ENCODE peak calls at places on chromosomes 11 and 22, in seven cellular contexts. One of them, this sample, is unnamed.

GRCh38 chr11:78622666-78623065 is 48.0 kb upstream of the NARS2 start:
- DNase-seq in hypothalamus: no peak
- DNase-seq in CD8-positive, alpha-beta memory T cell: no peak
- DNase-seq in GM04504: no peak
- DNase-seq in stimulated activated CD8-positive, alpha-beta memory T cell treated with anti-CD3 and anti-CD28 coated beads, Interleukin-15, amount 100 ng/mL, for 4 hours: no peak
- DNase-seq in A172: no peak
- DNase-seq in CD8-positive, alpha-beta T cell: no peak
- DNase-seq in this sample: no peak

GRCh38 chr11:129589190-129589589 is 213.5 kb downstream of the BARX2 start:
- DNase-seq in hypothalamus: no peak
- DNase-seq in A172: no peak
- DNase-seq in CD8-positive, alpha-beta T cell: no peak
- DNase-seq in stimulated activated CD8-positive, alpha-beta memory T cell treated with anti-CD3 and anti-CD28 coated beads, Interleukin-15, amount 100 ng/mL, for 4 hours: no peak
- DNase-seq in CD8-positive, alpha-beta memory T cell: no peak
- DNase-seq in GM04504: no peak
- DNase-seq in this sample: no peak

GRCh38 chr11:19595840-19596751 is 116.5 kb upstream of the NAV2 start:
- DNase-seq in GM04504: peak
- DNase-seq in CD8-positive, alpha-beta memory T cell: no peak
- DNase-seq in A172: peak
- DNase-seq in hypothalamus: peak
- DNase-seq in stimulated activated CD8-positive, alpha-beta memory T cell treated with anti-CD3 and anti-CD28 coated beads, Interleukin-15, amount 100 ng/mL, for 4 hours: no peak
- DNase-seq in CD8-positive, alpha-beta T cell: no peak
- DNase-seq in this sample: no peak

GRCh38 chr11:86673055-86673843 is 833 bp upstream of the ME3 start:
- DNase-seq in GM04504: no peak
- DNase-seq in CD8-positive, alpha-beta memory T cell: no peak
- DNase-seq in stimulated activated CD8-positive, alpha-beta memory T cell treated with anti-CD3 and anti-CD28 coated beads, Interleukin-15, amount 100 ng/mL, for 4 hours: no peak
- DNase-seq in CD8-positive, alpha-beta T cell: no peak
- DNase-seq in hypothalamus: no peak
- DNase-seq in A172: no peak
- DNase-seq in this sample: no peak

GRCh38 chr11:69562816-69563215 is 78.1 kb upstream of the CCND1 start:
- DNase-seq in A172: no peak
- DNase-seq in stimulated activated CD8-positive, alpha-beta memory T cell treated with anti-CD3 and anti-CD28 coated beads, Interleukin-15, amount 100 ng/mL, for 4 hours: no peak
- DNase-seq in CD8-positive, alpha-beta T cell: no peak
- DNase-seq in GM04504: no peak
- DNase-seq in hypothalamus: no peak
- DNase-seq in CD8-positive, alpha-beta memory T cell: no peak
- DNase-seq in this sample: no peak

GRCh38 chr22:39574779-39575551 is 4.4 kb downstream of the CACNA1I start:
- DNase-seq in hypothalamus: no peak
- DNase-seq in A172: peak
- DNase-seq in CD8-positive, alpha-beta T cell: no peak
- DNase-seq in CD8-positive, alpha-beta memory T cell: no peak
- DNase-seq in stimulated activated CD8-positive, alpha-beta memory T cell treated with anti-CD3 and anti-CD28 coated beads, Interleukin-15, amount 100 ng/mL, for 4 hours: no peak
- DNase-seq in GM04504: peak
- DNase-seq in this sample: no peak

GRCh38 chr11:86068138-86068861 is 584 bp downstream of the PICALM start:
- DNase-seq in CD8-positive, alpha-beta T cell: peak
- DNase-seq in hypothalamus: peak
- DNase-seq in CD8-positive, alpha-beta memory T cell: peak
- DNase-seq in A172: peak
- DNase-seq in GM04504: no peak
- DNase-seq in stimulated activated CD8-positive, alpha-beta memory T cell treated with anti-CD3 and anti-CD28 coated beads, Interleukin-15, amount 100 ng/mL, for 4 hours: peak
- DNase-seq in this sample: peak

GRCh38 chr11:86149813-86150212 is 80.9 kb upstream of the PICALM start:
- DNase-seq in CD8-positive, alpha-beta T cell: no peak
- DNase-seq in CD8-positive, alpha-beta memory T cell: no peak
- DNase-seq in GM04504: no peak
- DNase-seq in hypothalamus: no peak
- DNase-seq in stimulated activated CD8-positive, alpha-beta memory T cell treated with anti-CD3 and anti-CD28 coated beads, Interleukin-15, amount 100 ng/mL, for 4 hours: no peak
- DNase-seq in A172: no peak
- DNase-seq in this sample: no peak

GRCh38 chr11:111302298-111302697 is 4.0 kb downstream of the POU2AF3 start:
- DNase-seq in CD8-positive, alpha-beta T cell: no peak
- DNase-seq in A172: no peak
- DNase-seq in GM04504: no peak
- DNase-seq in hypothalamus: no peak
- DNase-seq in stimulated activated CD8-positive, alpha-beta memory T cell treated with anti-CD3 and anti-CD28 coated beads, Interleukin-15, amount 100 ng/mL, for 4 hours: no peak
- DNase-seq in CD8-positive, alpha-beta memory T cell: no peak
- DNase-seq in this sample: no peak

This sample was measured in naive thymus-derived CD4-positive, alpha-beta T cell.